ENCODE peak calls at places on chromosomes 3 and 15, in eight cellular contexts. One of them, this sample, is unnamed.

GRCh38 chr3:170179444-170179843 is 2.1 kb downstream of the PHC3 start:
- DNase-seq in SK-N-SH: no peak
- DNase-seq in K562: no peak
- DNase-seq in GM12878: no peak
- DNase-seq in HepG2: no peak
- DNase-seq in HCT116: no peak
- DNase-seq in endothelial cell of umbilical vein: no peak
- DNase-seq in H1: no peak
- DNase-seq in this sample: no peak

GRCh38 chr3:176490357-176490756 is 706.9 kb downstream of the TBL1XR1 start:
- DNase-seq in SK-N-SH: no peak
- DNase-seq in K562: no peak
- DNase-seq in GM12878: no peak
- DNase-seq in HepG2: no peak
- DNase-seq in HCT116: no peak
- DNase-seq in endothelial cell of umbilical vein: no peak
- DNase-seq in H1: no peak
- DNase-seq in this sample: no peak

GRCh38 chr3:50994537-50994936 is 319.8 kb downstream of the DOCK3 start:
- DNase-seq in SK-N-SH: no peak
- DNase-seq in K562: no peak
- DNase-seq in GM12878: no peak
- DNase-seq in HepG2: no peak
- DNase-seq in HCT116: no peak
- DNase-seq in endothelial cell of umbilical vein: no peak
- DNase-seq in H1: no peak
- DNase-seq in this sample: no peak

GRCh38 chr15:92400980-92401787 is 7.5 kb downstream of the ST8SIA2 start:
- DNase-seq in SK-N-SH: no peak
- DNase-seq in K562: peak
- DNase-seq in GM12878: no peak
- DNase-seq in HepG2: no peak
- DNase-seq in HCT116: no peak
- DNase-seq in endothelial cell of umbilical vein: no peak
- DNase-seq in H1: no peak
- DNase-seq in this sample: no peak

GRCh38 chr3:197794115-197794514 is 3.1 kb downstream of the LRCH3 start:
- DNase-seq in SK-N-SH: no peak
- DNase-seq in K562: no peak
- DNase-seq in GM12878: no peak
- DNase-seq in HepG2: no peak
- DNase-seq in HCT116: no peak
- DNase-seq in endothelial cell of umbilical vein: no peak
- DNase-seq in H1: no peak
- DNase-seq in this sample: no peak

GRCh38 chr15:57251941-57252340 is 124.4 kb upstream of the CGNL1 start:
- DNase-seq in SK-N-SH: no peak
- DNase-seq in K562: no peak
- DNase-seq in GM12878: no peak
- DNase-seq in HepG2: no peak
- DNase-seq in HCT116: no peak
- DNase-seq in endothelial cell of umbilical vein: no peak
- DNase-seq in H1: no peak
- DNase-seq in this sample: no peak

GRCh38 chr3:155978324-155978723 is 107.9 kb downstream of the GMPS start:
- DNase-seq in SK-N-SH: no peak
- DNase-seq in K562: no peak
- DNase-seq in GM12878: no peak
- DNase-seq in HepG2: no peak
- DNase-seq in HCT116: no peak
- DNase-seq in endothelial cell of umbilical vein: no peak
- DNase-seq in H1: no peak
- DNase-seq in this sample: no peak

GRCh38 chr15:90829942-90830440 is 38.4 kb upstream of the FURIN start:
- DNase-seq in SK-N-SH: no peak
- DNase-seq in K562: no peak
- DNase-seq in GM12878: no peak
- DNase-seq in HepG2: no peak
- DNase-seq in HCT116: no peak
- DNase-seq in endothelial cell of umbilical vein: peak
- DNase-seq in H1: no peak
- DNase-seq in this sample: no peak

GRCh38 chr3:159322322-159322939 is 520.6 kb downstream of the MFSD1 start:
- DNase-seq in SK-N-SH: peak
- DNase-seq in K562: peak
- DNase-seq in GM12878: no peak
- DNase-seq in HepG2: peak
- DNase-seq in HCT116: peak
- DNase-seq in endothelial cell of umbilical vein: no peak
- DNase-seq in H1: peak
- DNase-seq in this sample: peak

GRCh38 chr3:132253262-132253878 is 63.8 kb upstream of the ACP3 start:
- DNase-seq in SK-N-SH: peak
- DNase-seq in K562: peak
- DNase-seq in GM12878: no peak
- DNase-seq in HepG2: peak
- DNase-seq in HCT116: peak
- DNase-seq in endothelial cell of umbilical vein: peak
- DNase-seq in H1: no peak
- DNase-seq in this sample: peak

GRCh38 chr3:119588112-119588511 is 8.8 kb downstream of the ADPRH start:
- DNase-seq in SK-N-SH: no peak
- DNase-seq in K562: no peak
- DNase-seq in GM12878: no peak
- DNase-seq in HepG2: no peak
- DNase-seq in HCT116: no peak
- DNase-seq in endothelial cell of umbilical vein: no peak
- DNase-seq in H1: no peak
- DNase-seq in this sample: peak

GRCh38 chr15:67836134-67836455 is 3.8 kb downstream of the RNU6-1 start:
- DNase-seq in SK-N-SH: no peak
- DNase-seq in K562: no peak
- DNase-seq in GM12878: no peak
- DNase-seq in HepG2: no peak
- DNase-seq in HCT116: no peak
- DNase-seq in endothelial cell of umbilical vein: no peak
- DNase-seq in H1: no peak
- DNase-seq in this sample: no peak

GRCh38 chr15:60299452-60300047 is 98.2 kb downstream of the ANXA2 start:
- DNase-seq in SK-N-SH: peak
- DNase-seq in K562: peak
- DNase-seq in GM12878: no peak
- DNase-seq in HepG2: no peak
- DNase-seq in HCT116: peak
- DNase-seq in endothelial cell of umbilical vein: no peak
- DNase-seq in H1: no peak
- DNase-seq in this sample: peak

GRCh38 chr3:113606539-113607218 is 74.3 kb downstream of the SIDT1 start:
- DNase-seq in SK-N-SH: no peak
- DNase-seq in K562: no peak
- DNase-seq in GM12878: peak
- DNase-seq in HepG2: no peak
- DNase-seq in HCT116: no peak
- DNase-seq in endothelial cell of umbilical vein: no peak
- DNase-seq in H1: no peak
- DNase-seq in this sample: no peak

GRCh38 chr3:176403531-176403930 is 793.8 kb downstream of the TBL1XR1 start:
- DNase-seq in SK-N-SH: no peak
- DNase-seq in K562: no peak
- DNase-seq in GM12878: no peak
- DNase-seq in HepG2: no peak
- DNase-seq in HCT116: no peak
- DNase-seq in endothelial cell of umbilical vein: no peak
- DNase-seq in H1: no peak
- DNase-seq in this sample: no peak

GRCh38 chr3:109731639-109732473 is 394.5 kb upstream of the DPPA4 start:
- DNase-seq in SK-N-SH: peak
- DNase-seq in K562: peak
- DNase-seq in GM12878: no peak
- DNase-seq in HepG2: peak
- DNase-seq in HCT116: peak
- DNase-seq in endothelial cell of umbilical vein: peak
- DNase-seq in H1: peak
- DNase-seq in this sample: peak

GRCh38 chr3:46763178-46763577 is 45.5 kb upstream of the PRSS50 start:
- DNase-seq in SK-N-SH: no peak
- DNase-seq in K562: no peak
- DNase-seq in GM12878: no peak
- DNase-seq in HepG2: no peak
- DNase-seq in HCT116: no peak
- DNase-seq in endothelial cell of umbilical vein: no peak
- DNase-seq in H1: no peak
- DNase-seq in this sample: no peak

GRCh38 chr15:67691450-67691849 is 133.9 kb upstream of the SKOR1 start:
- DNase-seq in SK-N-SH: no peak
- DNase-seq in K562: no peak
- DNase-seq in GM12878: no peak
- DNase-seq in HepG2: no peak
- DNase-seq in HCT116: no peak
- DNase-seq in endothelial cell of umbilical vein: no peak
- DNase-seq in H1: no peak
- DNase-seq in this sample: no peak

GRCh38 chr3:4906107-4906621 is 73.1 kb upstream of the BHLHE40 start:
- DNase-seq in SK-N-SH: peak
- DNase-seq in K562: peak
- DNase-seq in GM12878: no peak
- DNase-seq in HepG2: no peak
- DNase-seq in HCT116: no peak
- DNase-seq in endothelial cell of umbilical vein: no peak
- DNase-seq in H1: no peak
- DNase-seq in this sample: peak

GRCh38 chr3:184540777-184541681 is 20.6 kb upstream of the EPHB3 start:
- DNase-seq in SK-N-SH: no peak
- DNase-seq in K562: peak
- DNase-seq in GM12878: no peak
- DNase-seq in HepG2: peak
- DNase-seq in HCT116: peak
- DNase-seq in endothelial cell of umbilical vein: peak
- DNase-seq in H1: peak
- DNase-seq in this sample: no peak

GRCh38 chr3:126083511-126083912 is 412 bp downstream of the SLC41A3 start:
- DNase-seq in SK-N-SH: peak
- DNase-seq in K562: peak
- DNase-seq in GM12878: no peak
- DNase-seq in HepG2: peak
- DNase-seq in HCT116: no peak
- DNase-seq in endothelial cell of umbilical vein: peak
- DNase-seq in H1: peak
- DNase-seq in this sample: no peak

GRCh38 chr15:69285834-69286233 is 12.9 kb upstream of the PAQR5 start:
- DNase-seq in SK-N-SH: no peak
- DNase-seq in K562: no peak
- DNase-seq in GM12878: no peak
- DNase-seq in HepG2: no peak
- DNase-seq in HCT116: no peak
- DNase-seq in endothelial cell of umbilical vein: no peak
- DNase-seq in H1: peak
- DNase-seq in this sample: no peak
- TF ChIP-seq POLR2AphosphoS5 in SK-N-SH: no peak
- TF ChIP-seq POLR2AphosphoS5 in K562: no peak
- TF ChIP-seq POLR2AphosphoS5 in GM12878: no peak
- TF ChIP-seq POLR2AphosphoS5 in HepG2: no peak
- TF ChIP-seq POLR2AphosphoS5 in HCT116: no peak
- TF ChIP-seq POLR2AphosphoS5 in endothelial cell of umbilical vein: no peak
- TF ChIP-seq POLR2AphosphoS5 in H1: no peak
- TF ChIP-seq POLR2AphosphoS5 in this sample: no peak

DNA sequence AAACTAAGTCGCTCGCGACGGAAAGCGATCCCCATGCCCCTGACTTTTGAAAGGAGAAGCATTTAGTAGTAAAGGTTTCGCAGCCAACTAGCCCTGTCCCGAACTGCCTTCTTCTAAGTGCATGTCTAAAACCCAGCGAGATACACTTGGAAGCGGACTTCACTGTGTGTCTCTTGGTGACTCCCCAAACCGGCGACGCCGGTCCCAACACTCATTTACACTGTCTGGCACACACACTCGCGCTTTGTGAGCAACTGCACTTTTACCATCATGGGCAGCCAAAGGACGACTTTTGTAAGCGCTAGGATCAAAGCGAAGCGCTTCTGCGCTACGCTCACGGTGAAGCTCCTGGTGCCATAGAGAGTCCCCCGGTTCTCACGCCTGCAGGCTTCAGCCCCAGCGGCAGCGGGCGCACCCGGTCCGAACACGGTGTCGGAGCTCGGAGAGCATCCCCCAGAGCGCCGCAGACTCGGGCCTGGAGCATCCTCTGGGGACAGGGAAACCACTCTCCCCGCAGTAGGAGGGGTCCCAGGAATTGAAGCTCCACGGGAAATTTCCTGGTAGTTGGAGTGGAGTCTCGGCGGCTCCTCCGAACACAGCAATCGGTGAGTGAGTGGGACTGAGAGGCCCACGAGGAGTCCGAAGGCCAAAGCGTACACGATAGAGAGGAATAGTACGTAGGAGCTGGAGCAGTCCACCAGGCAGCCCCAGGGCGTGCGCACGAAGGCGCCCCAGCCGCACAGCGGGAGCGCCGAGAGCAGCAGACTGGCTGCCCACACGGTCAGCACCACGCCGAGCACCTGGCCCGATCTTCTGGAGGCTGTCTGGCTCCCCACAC is 1.4 kb downstream of the GPR149 start:
- DNase-seq in SK-N-SH: peak
- DNase-seq in K562: no peak
- DNase-seq in GM12878: no peak
- DNase-seq in HepG2: no peak
- DNase-seq in HCT116: no peak
- DNase-seq in endothelial cell of umbilical vein: no peak
- DNase-seq in H1: peak
- DNase-seq in this sample: no peak
- H3K9ac ChIP-seq in SK-N-SH: no peak
- H3K9ac ChIP-seq in K562: no peak
- H3K9ac ChIP-seq in GM12878: no peak
- H3K9ac ChIP-seq in HepG2: no peak
- H3K9ac ChIP-seq in HCT116: no peak
- H3K9ac ChIP-seq in endothelial cell of umbilical vein: no peak
- H3K9ac ChIP-seq in H1: no peak
- H3K9ac ChIP-seq in this sample: no peak

DNA sequence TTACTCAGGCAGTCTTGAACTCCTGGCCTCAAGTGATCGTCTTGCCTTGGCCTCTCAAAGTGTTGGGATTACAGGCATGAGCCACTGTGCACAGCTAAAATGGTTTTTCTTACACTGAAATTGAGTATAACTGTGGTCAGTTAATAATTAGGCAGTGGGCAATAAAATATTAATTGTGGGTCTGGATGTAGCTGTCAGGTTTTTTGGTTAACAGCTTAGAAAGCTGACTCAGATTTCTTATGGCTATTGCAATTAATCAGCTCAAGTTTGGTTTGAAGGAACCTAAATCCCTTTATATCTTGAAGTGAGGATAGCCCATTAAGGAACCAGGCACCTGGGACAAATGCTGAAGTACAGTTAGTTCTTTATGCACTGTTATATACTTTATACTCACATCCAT is 73.8 kb upstream of the LRRFIP2 start:
- DNase-seq in SK-N-SH: no peak
- DNase-seq in K562: no peak
- DNase-seq in GM12878: no peak
- DNase-seq in HepG2: no peak
- DNase-seq in HCT116: no peak
- DNase-seq in endothelial cell of umbilical vein: no peak
- DNase-seq in H1: no peak
- DNase-seq in this sample: no peak
- H3K4me3 ChIP-seq in SK-N-SH: no peak
- H3K4me3 ChIP-seq in K562: no peak
- H3K4me3 ChIP-seq in GM12878: peak
- H3K4me3 ChIP-seq in HepG2: no peak
- H3K4me3 ChIP-seq in HCT116: no peak
- H3K4me3 ChIP-seq in endothelial cell of umbilical vein: no peak
- H3K4me3 ChIP-seq in H1: no peak
- H3K4me3 ChIP-seq in this sample: no peak

GRCh38 chr3:127590593-127591477 is at the start of gene TPRA1:
- DNase-seq in SK-N-SH: peak
- DNase-seq in K562: peak
- DNase-seq in GM12878: peak
- DNase-seq in HepG2: peak
- DNase-seq in HCT116: peak
- DNase-seq in endothelial cell of umbilical vein: peak
- DNase-seq in H1: peak
- DNase-seq in this sample: peak
- TF ChIP-seq POLR2AphosphoS5 in SK-N-SH: peak
- TF ChIP-seq POLR2AphosphoS5 in K562: peak
- TF ChIP-seq POLR2AphosphoS5 in GM12878: peak
- TF ChIP-seq POLR2AphosphoS5 in HepG2: peak
- TF ChIP-seq POLR2AphosphoS5 in HCT116: peak
- TF ChIP-seq POLR2AphosphoS5 in endothelial cell of umbilical vein: peak
- TF ChIP-seq POLR2AphosphoS5 in H1: peak
- TF ChIP-seq POLR2AphosphoS5 in this sample: peak

This sample was measured in SK-N-MC.